ENCODE peak calls at places on chromosomes 16 and 17, in four cellular contexts. One of them, this sample, is unnamed.

GRCh38 chr16:72188512-72188911 is 16.6 kb upstream of the PMFBP1 start:
- DNase-seq in PC-3: no peak
- DNase-seq in GM12878: no peak
- DNase-seq in fibroblast of lung: no peak
- DNase-seq in this sample: no peak

GRCh38 chr16:11916524-11917285 is 949 bp upstream of the GSPT1 start:
- DNase-seq in PC-3: peak; percentile 92
- DNase-seq in GM12878: no peak
- DNase-seq in fibroblast of lung: peak; percentile 63
- DNase-seq in this sample: no peak

GRCh38 chr17:72334205-72334604 is 213.4 kb downstream of the SOX9 start:
- DNase-seq in PC-3: no peak
- DNase-seq in GM12878: no peak
- DNase-seq in fibroblast of lung: peak; percentile 80
- DNase-seq in this sample: no peak

GRCh38 chr16:8565498-8565897 is 24.8 kb downstream of the TMEM114 start:
- DNase-seq in PC-3: no peak
- DNase-seq in GM12878: no peak
- DNase-seq in fibroblast of lung: no peak
- DNase-seq in this sample: no peak

GRCh38 chr16:80009971-80010659 is 409.6 kb upstream of the MAF start:
- DNase-seq in PC-3: no peak
- DNase-seq in GM12878: no peak
- DNase-seq in fibroblast of lung: peak; percentile 11
- DNase-seq in this sample: no peak

GRCh38 chr16:56625943-56626654 is 518 bp downstream of the MT1E start:
- DNase-seq in PC-3: no peak
- DNase-seq in GM12878: no peak
- DNase-seq in fibroblast of lung: peak; percentile 90
- DNase-seq in this sample: peak; percentile 76

GRCh38 chr17:64373722-64374121 is 16.9 kb downstream of the PECAM1 start:
- DNase-seq in PC-3: no peak
- DNase-seq in GM12878: no peak
- DNase-seq in fibroblast of lung: no peak
- DNase-seq in this sample: no peak

GRCh38 chr16:24396350-24397271 is 140.5 kb downstream of the CACNG3 start:
- DNase-seq in PC-3: no peak
- DNase-seq in GM12878: no peak
- DNase-seq in fibroblast of lung: no peak
- DNase-seq in this sample: no peak

GRCh38 chr17:31900877-31901276 is 631 bp downstream of the UTP6 start:
- DNase-seq in PC-3: peak; percentile 13
- DNase-seq in GM12878: no peak
- DNase-seq in fibroblast of lung: peak; percentile 26
- DNase-seq in this sample: no peak

GRCh38 chr16:5296163-5296562 is 198.6 kb upstream of the EEF2KMT start:
- DNase-seq in PC-3: no peak
- DNase-seq in GM12878: no peak
- DNase-seq in fibroblast of lung: no peak
- DNase-seq in this sample: no peak

GRCh38 chr17:68293490-68294195 is 2.3 kb downstream of the ARSG start:
- DNase-seq in PC-3: no peak
- DNase-seq in GM12878: no peak
- DNase-seq in fibroblast of lung: no peak
- DNase-seq in this sample: no peak

GRCh38 chr17:68292689-68293040 is 1.4 kb downstream of the ARSG start:
- DNase-seq in PC-3: no peak
- DNase-seq in GM12878: no peak
- DNase-seq in fibroblast of lung: no peak
- DNase-seq in this sample: no peak

GRCh38 chr17:68290268-68290954 is 516 bp downstream of the SLC16A6 start:
- DNase-seq in PC-3: peak; percentile 54
- DNase-seq in GM12878: no peak
- DNase-seq in fibroblast of lung: no peak
- DNase-seq in this sample: peak; percentile 86

GRCh38 chr17:68290955-68291835 is at the start of the genes ARSG and SLC16A6:
- DNase-seq in PC-3: peak; percentile 82
- DNase-seq in GM12878: no peak
- DNase-seq in fibroblast of lung: peak; percentile 56
- DNase-seq in this sample: peak; percentile 94

GRCh38 chr17:68291836-68292688 is 767 bp downstream of the ARSG start:
- DNase-seq in PC-3: peak; percentile 87
- DNase-seq in GM12878: peak; percentile 70
- DNase-seq in fibroblast of lung: peak; percentile 77
- DNase-seq in this sample: peak; percentile 95
- TF ChIP-seq CTCF in PC-3: peak; percentile 58
- TF ChIP-seq CTCF in GM12878: peak; percentile 0
- TF ChIP-seq CTCF in fibroblast of lung: peak; percentile 4
- TF ChIP-seq CTCF in this sample: no peak

GRCh38 chr17:45222273-45222993 is 748 bp downstream of the FMNL1 start:
- DNase-seq in PC-3: no peak
- DNase-seq in GM12878: no peak
- DNase-seq in fibroblast of lung: no peak
- DNase-seq in this sample: no peak
- H3K9ac ChIP-seq in PC-3: peak overlapping the region; percentile 13
- H3K9ac ChIP-seq in GM12878: peak overlapping the region; percentile 92
- H3K9ac ChIP-seq in fibroblast of lung: no peak overlapping the region
- H3K9ac ChIP-seq in this sample: no peak overlapping the region

GRCh38 chr17:41812176-41813038 is at the start of gene FKBP10:
- DNase-seq in PC-3: peak; percentile 68
- DNase-seq in GM12878: no peak
- DNase-seq in fibroblast of lung: peak; percentile 92
- DNase-seq in this sample: peak; percentile 87
- H3K27ac ChIP-seq in PC-3: peak within 1 kb of the TSS; percentile 65
- H3K27ac ChIP-seq in GM12878: no peak within 1 kb of the TSS
- H3K27ac ChIP-seq in fibroblast of lung: peak within 1 kb of the TSS; percentile 77
- H3K27ac ChIP-seq in this sample: peak within 1 kb of the TSS; percentile 57

DNA sequence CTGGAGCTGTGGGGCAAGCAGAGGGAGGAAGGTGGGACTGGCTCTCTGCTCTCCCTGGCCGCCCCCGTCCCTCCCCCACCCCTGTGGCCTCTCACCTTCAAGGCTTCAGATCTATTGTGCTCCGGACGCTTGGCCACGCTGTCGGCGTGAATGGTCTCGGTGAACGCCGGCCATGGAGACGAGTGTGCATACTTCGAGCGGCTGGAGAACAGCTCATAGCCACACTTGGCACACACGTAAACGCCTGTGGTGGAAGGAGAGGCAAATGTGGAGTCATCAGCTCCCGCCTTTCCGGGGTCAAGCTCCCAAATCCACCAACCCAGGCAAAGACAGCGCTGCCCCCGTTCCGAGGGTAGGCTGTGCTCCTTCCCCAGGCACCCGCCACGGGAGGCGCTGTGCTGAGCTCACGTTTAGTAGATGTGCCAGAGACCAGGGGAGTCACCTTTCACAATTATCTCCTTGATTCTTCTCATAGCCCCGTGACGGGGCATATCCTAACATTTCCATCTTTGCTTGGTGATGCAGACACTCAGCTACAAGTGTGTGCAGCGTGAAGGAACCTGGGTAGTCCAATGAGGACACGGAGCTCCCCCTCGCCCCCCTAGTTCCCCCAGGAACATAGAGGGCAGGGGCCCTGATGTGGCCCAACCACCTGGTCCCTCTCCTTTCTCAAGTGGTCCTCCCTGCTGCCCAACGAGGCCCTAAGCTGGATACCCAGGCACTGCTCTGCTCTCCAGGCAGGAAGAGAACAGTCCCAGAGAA is 1.7 kb downstream of the MSRB1 start:
- DNase-seq in PC-3: no peak
- DNase-seq in GM12878: no peak
- DNase-seq in fibroblast of lung: peak; percentile 96
- DNase-seq in this sample: no peak
- TF ChIP-seq CTCF in PC-3: peak; percentile 10
- TF ChIP-seq CTCF in GM12878: no peak
- TF ChIP-seq CTCF in fibroblast of lung: peak; percentile 29
- TF ChIP-seq CTCF in this sample: peak; percentile 23

GRCh38 chr17:80774643-80775281 is 216.9 kb upstream of the CHMP6 start:
- DNase-seq in PC-3: no peak
- DNase-seq in GM12878: no peak
- DNase-seq in fibroblast of lung: no peak
- DNase-seq in this sample: no peak
- H3K9ac ChIP-seq in PC-3: no peak overlapping the region
- H3K9ac ChIP-seq in GM12878: peak overlapping the region; percentile 35
- H3K9ac ChIP-seq in fibroblast of lung: no peak overlapping the region
- H3K9ac ChIP-seq in this sample: no peak overlapping the region

GRCh38 chr17:17554266-17554665 is 37.2 kb downstream of the PEMT start:
- DNase-seq in PC-3: no peak
- DNase-seq in GM12878: no peak
- DNase-seq in fibroblast of lung: no peak
- DNase-seq in this sample: peak; percentile 43
- H3K27ac ChIP-seq in PC-3: no peak overlapping the region
- H3K27ac ChIP-seq in GM12878: no peak overlapping the region
- H3K27ac ChIP-seq in fibroblast of lung: no peak overlapping the region
- H3K27ac ChIP-seq in this sample: no peak overlapping the region

DNA sequence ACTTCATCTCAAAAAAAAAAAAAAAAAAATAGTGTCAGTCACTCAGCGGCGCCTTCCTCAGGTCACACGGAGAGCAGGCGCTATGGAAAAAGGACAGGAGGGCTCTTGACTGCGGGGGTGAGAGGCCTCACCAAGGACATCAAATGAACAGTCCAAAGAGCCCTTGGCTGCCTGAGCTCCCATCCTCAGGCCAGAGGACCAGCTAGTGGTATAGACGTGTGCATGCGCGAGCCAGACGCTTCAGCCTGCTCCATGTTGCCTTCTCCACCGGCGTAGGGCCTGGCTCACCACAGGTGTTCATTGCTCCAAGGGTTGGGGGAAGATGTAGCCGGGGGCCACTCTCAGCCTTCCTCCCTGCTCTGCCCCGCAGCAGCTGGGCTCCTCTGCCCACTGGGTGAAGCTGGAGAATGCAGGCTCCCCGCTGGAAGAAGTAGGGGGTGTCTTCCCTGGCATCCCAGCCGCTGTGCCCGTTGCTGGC is 65.8 kb upstream of the PLCG2 start:
- DNase-seq in PC-3: no peak
- DNase-seq in GM12878: no peak
- DNase-seq in fibroblast of lung: no peak
- DNase-seq in this sample: peak; percentile 68
- TF ChIP-seq CTCF in PC-3: no peak
- TF ChIP-seq CTCF in GM12878: no peak
- TF ChIP-seq CTCF in fibroblast of lung: no peak
- TF ChIP-seq CTCF in this sample: no peak